ENCODE peak calls at places on chromosomes 13 and 19, in four cellular contexts. V is pancreas, D is heart right ventricle, L is PC-3. K is an unnamed sample. For H3K4me1, the result is how much of the 10 kb centered on the place peaks cover.

GRCh38 chr13:103157034-103157433 is 90.8 kb upstream of the SLC10A2 start:
- DNase-seq in V (no peak), D (no peak), L (peak), K (no peak)

GRCh38 chr13:42478531-42479156 is 95.3 kb upstream of the TNFSF11 start:
- DNase-seq in V (no peak), D (no peak), L (peak), K (no peak)

GRCh38 chr19:24033962-24034342 is 53.0 kb upstream of the ZNF254 start:
- DNase-seq in V (peak), D (peak), L (peak), K (peak)

GRCh38 chr19:15353908-15354307 is 21.6 kb upstream of the BRD4 start:
- DNase-seq in V (no peak), D (no peak), L (no peak), K (no peak)

GRCh38 chr19:57888107-57888493 is 737 bp downstream of the ZNF814 start:
- DNase-seq in V (no peak), D (no peak), L (no peak), K (no peak)

GRCh38 chr13:75896271-75896670 is 260.1 kb downstream of the LMO7 start:
- DNase-seq in V (no peak), D (no peak), L (peak), K (no peak)

GRCh38 chr13:46165485-46166220 is 16.3 kb downstream of the LCP1 start:
- DNase-seq in V (no peak), D (no peak), L (peak), K (no peak)

GRCh38 chr13:32200741-32201140 is 114.4 kb downstream of the ZAR1L start:
- DNase-seq in V (no peak), D (no peak), L (no peak), K (no peak)

GRCh38 chr13:54660277-54660676 is 1631.7 kb downstream of the OLFM4 start:
- DNase-seq in V (no peak), D (no peak), L (no peak), K (no peak)

GRCh38 chr13:97849305-97849704 is 104.2 kb upstream of the IPO5 start:
- DNase-seq in V (no peak), D (no peak), L (peak), K (no peak)

GRCh38 chr19:4113398-4114088 is 10.4 kb downstream of the MAP2K2 start:
- DNase-seq in V (no peak), D (no peak), L (no peak), K (no peak)

GRCh38 chr19:10514211-10515145 is 2.8 kb downstream of the S1PR5 start:
- DNase-seq in V (no peak), D (no peak), L (no peak), K (no peak)

GRCh38 chr13:31437975-31438374 is 238.2 kb downstream of the B3GLCT start:
- DNase-seq in V (no peak), D (no peak), L (no peak), K (no peak)

GRCh38 chr19:57171551-57172081 is 4.3 kb upstream of the DUXA start:
- DNase-seq in V (peak), D (peak), L (peak), K (no peak)

GRCh38 chr19:29620931-29621351 is 14.9 kb downstream of the POP4 start:
- DNase-seq in V (no peak), D (no peak), L (no peak), K (no peak)

GRCh38 chr19:2532252-2533071 is 56.5 kb downstream of the GADD45B start:
- DNase-seq in V (no peak), D (no peak), L (peak), K (no peak)

GRCh38 chr13:110330491-110331001 is 23.5 kb downstream of the COL4A2 start:
- DNase-seq in V (no peak), D (no peak), L (no peak), K (no peak)

GRCh38 chr13:41356788-41357187 is 45.7 kb downstream of the NAA16 start:
- DNase-seq in V (no peak), D (no peak), L (peak), K (no peak)

GRCh38 chr13:43080199-43080598 is 56.8 kb downstream of the DNAJC15 start:
- DNase-seq in V (no peak), D (no peak), L (no peak), K (no peak)

GRCh38 chr13:73598021-73598712 is 536.0 kb downstream of the KLF12 start:
- DNase-seq in V (no peak), D (no peak), L (peak), K (no peak)

GRCh38 chr19:41945135-41945766 is 13.9 kb downstream of the RABAC1 start:
- DNase-seq in V (no peak), D (no peak), L (no peak), K (no peak)

GRCh38 chr13:51999525-51999924 is 11.7 kb downstream of the ATP7B start:
- DNase-seq in V (peak), D (peak), L (peak), K (peak)
- H3K4me1 ChIP-seq in V (under half), D (under half), L (under half), K (under half)

GRCh38 chr19:33758541-33759013 is 38.1 kb upstream of the KCTD15 start:
- DNase-seq in V (no peak), D (no peak), L (no peak), K (peak)

GRCh38 chr19:33759356-33759755 is 37.3 kb upstream of the KCTD15 start:
- DNase-seq in V (no peak), D (no peak), L (no peak), K (no peak)

GRCh38 chr19:33767898-33768413 is 28.7 kb upstream of the KCTD15 start:
- DNase-seq in V (no peak), D (no peak), L (peak), K (no peak)

GRCh38 chr19:33766623-33767022 is 30.0 kb upstream of the KCTD15 start:
- DNase-seq in V (no peak), D (no peak), L (no peak), K (no peak)

GRCh38 chr19:33763661-33764343 is 32.9 kb upstream of the KCTD15 start:
- DNase-seq in V (peak), D (no peak), L (no peak), K (no peak)
- H3K4me1 ChIP-seq in V (under half), D (under half), L (under half), K (under half)

DNA sequence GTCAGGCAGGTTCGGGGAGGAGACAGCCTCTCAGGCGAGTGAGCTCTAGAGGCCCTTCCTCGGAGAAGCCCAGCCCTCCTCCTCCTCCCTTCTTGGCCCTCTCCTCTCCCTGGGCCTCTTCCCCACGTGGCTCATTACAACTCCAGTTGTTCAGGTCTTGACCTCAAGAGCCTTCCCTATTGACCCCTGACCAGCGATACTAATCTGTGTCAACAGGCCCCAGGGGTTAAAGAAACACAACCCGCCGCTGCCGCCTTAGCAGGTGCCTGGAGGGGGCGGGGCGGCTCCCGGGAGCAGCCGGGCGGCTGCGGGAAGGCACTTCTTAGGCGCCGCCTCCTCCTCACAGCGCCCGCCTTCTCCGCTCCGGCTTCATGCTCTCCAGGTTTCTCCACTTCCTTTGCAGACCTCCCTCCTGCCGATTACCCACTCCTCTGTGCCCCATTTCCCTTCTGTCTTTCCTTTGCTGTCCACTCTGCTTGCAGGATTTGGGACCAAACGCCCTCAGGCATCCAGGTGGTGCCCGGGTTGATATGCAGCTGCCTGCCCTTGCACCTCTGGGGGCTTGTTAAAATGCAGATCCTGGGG is 51.0 kb downstream of the LYL1 start:
- DNase-seq in V (peak), D (peak), L (peak), K (peak)
- H3K4me1 ChIP-seq in V (under half), D (half or more), L (half or more), K (half or more)

GRCh38 chr13:99417821-99418662 is 83.2 kb upstream of the TM9SF2 start:
- DNase-seq in V (no peak), D (no peak), L (no peak), K (no peak)

GRCh38 chr13:99421758-99422555 is 79.3 kb upstream of the TM9SF2 start:
- DNase-seq in V (no peak), D (no peak), L (no peak), K (no peak)

GRCh38 chr13:99421271-99421670 is 80.0 kb upstream of the TM9SF2 start:
- DNase-seq in V (no peak), D (no peak), L (no peak), K (no peak)

GRCh38 chr13:99418663-99419140 is 82.6 kb upstream of the TM9SF2 start:
- DNase-seq in V (no peak), D (no peak), L (no peak), K (no peak)

DNA sequence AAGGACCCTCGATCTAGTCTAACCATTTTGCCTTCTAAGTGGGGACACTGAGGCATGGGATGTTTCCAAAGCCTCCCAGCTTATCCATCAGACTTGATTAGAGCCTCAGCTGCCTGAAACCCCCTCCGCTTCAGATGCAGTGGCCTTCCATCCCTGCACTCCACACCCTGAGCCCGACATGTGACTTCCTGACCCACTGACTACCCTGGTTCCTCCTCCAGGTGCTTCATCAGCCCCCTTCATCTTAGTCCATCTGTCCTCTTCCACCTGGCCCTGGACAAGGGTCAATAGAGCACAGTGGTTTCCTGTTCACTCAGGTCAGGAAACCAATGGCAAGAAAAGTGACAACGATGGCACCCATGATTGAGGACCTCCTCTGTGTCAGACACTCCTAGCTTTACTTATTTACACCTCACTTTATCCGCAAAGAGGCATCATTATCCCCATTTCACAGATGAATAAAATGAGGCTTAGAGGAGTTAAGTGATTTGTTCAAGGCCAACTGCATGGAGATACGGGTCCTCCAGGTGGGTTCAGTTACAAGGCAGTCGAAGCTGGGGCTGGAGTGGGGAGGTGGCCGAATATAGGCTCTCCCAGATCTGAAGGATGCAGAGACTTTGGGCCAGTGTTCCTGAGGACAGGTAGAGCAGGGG is 81.6 kb upstream of the TM9SF2 start:
- DNase-seq in V (no peak), D (no peak), L (no peak), K (no peak)
- H3K4me1 ChIP-seq in V (under half), D (under half), L (under half), K (under half)

DNA sequence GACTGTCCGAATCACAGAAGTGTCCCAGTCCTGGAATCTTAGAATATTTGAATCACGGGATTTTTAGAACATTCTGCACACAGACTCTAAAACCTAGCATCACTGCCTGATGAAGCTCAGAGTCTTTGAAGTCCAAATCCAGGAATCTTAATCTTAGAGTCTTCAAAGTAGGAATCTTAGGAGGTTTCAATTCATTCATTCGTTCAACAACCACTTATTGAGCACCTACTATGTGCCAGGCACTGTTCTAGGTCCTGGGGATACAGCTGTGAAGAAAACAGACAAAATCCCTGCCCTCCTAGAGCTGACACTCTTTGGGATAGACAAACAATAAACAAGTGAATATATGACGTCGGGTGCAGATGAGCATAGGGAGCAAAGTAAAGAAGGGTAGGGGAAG is 1.7 kb downstream of the RTN2 start:
- DNase-seq in V (no peak), D (no peak), L (no peak), K (no peak)
- H3K4me1 ChIP-seq in V (under half), D (half or more), L (under half), K (under half)

GRCh38 chr19:34189199-34189916 is 17.1 kb downstream of the LSM14A start:
- DNase-seq in V (no peak), D (no peak), L (no peak), K (no peak)
- H3K4me1 ChIP-seq in V (under half), D (half or more), L (under half), K (under half)

GRCh38 chr19:1267441-1268391 is 1.4 kb upstream of the CIRBP start:
- DNase-seq in V (peak), D (no peak), L (no peak), K (no peak)

GRCh38 chr19:1270168-1270853 is 1.2 kb downstream of the CIRBP start:
- DNase-seq in V (no peak), D (no peak), L (peak), K (no peak)

GRCh38 chr19:1268392-1269064 is 604 bp upstream of the CIRBP start:
- DNase-seq in V (peak), D (peak), L (no peak), K (no peak)

GRCh38 chr19:1269478-1270167 is 491 bp downstream of the CIRBP start:
- DNase-seq in V (peak), D (peak), L (peak), K (peak)

DNA sequence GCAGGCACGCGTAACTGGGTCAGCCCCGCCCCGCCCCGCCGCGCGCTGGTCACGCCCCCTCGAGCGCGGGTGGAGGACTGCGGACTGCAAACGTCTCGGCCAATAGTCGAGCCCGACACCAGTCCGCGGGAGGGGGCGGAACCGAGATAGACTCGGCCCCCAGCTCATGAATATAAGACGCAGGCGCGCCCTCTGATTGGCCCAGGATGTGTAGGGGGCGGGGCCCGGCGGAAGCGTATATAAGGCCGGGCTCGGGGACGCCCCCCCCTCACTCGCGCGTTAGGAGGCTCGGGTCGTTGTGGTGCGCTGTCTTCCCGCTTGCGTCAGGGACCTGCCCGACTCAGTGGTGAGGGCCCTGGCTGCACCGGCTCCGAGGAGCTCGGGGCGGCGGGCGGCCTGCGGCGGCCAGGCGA is at the start of gene CIRBP:
- DNase-seq in V (peak), D (peak), L (peak), K (peak)
- H3K4me1 ChIP-seq in V (under half), D (half or more), L (half or more), K (under half)

GRCh38 chr19:18846862-18847515 is 15.2 kb downstream of the UPF1 start:
- DNase-seq in V (peak), D (peak), L (peak), K (peak)

GRCh38 chr19:18844806-18845329 is 13.1 kb downstream of the UPF1 start:
- DNase-seq in V (no peak), D (no peak), L (no peak), K (no peak)

GRCh38 chr19:18847516-18848463 is 16.0 kb downstream of the UPF1 start:
- DNase-seq in V (no peak), D (no peak), L (no peak), K (no peak)

GRCh38 chr19:18843960-18844359 is 12.2 kb downstream of the UPF1 start:
- DNase-seq in V (no peak), D (no peak), L (no peak), K (no peak)

GRCh38 chr19:18845961-18846360 is 14.2 kb downstream of the UPF1 start:
- DNase-seq in V (no peak), D (no peak), L (no peak), K (no peak)
- H3K4me1 ChIP-seq in V (under half), D (half or more), L (under half), K (under half)

GRCh38 chr13:33415822-33416221 is 130.3 kb upstream of the STARD13 start:
- DNase-seq in V (no peak), D (no peak), L (no peak), K (no peak)
- H3K4me1 ChIP-seq in V (under half), D (under half), L (under half), K (under half)

GRCh38 chr13:20810808-20811207 is 37.0 kb upstream of the EEF1AKMT1 start:
- DNase-seq in V (no peak), D (no peak), L (no peak), K (no peak)
- H3K4me1 ChIP-seq in V (under half), D (under half), L (under half), K (under half)

K was measured in lung.